ENCODE peak calls at places on chromosomes 13 and 19, in nine cellular contexts. V is breast epithelium, F is heart left ventricle, C is neural progenitor cell, E is GM20000, L is bronchial epithelial cell, M is cardiac fibroblast, S is fibroblast of the aortic adventitia, Z is BE2C. I is an unnamed sample.

GRCh38 chr19:37867831-37868230 is 38.6 kb downstream of the WDR87 start:
- DNase-seq in V (no peak), F (no peak), C (no peak), E (no peak), L (peak; percentile 86), M (peak; percentile 84), S (peak; percentile 5), Z (no peak), I (no peak)

GRCh38 chr13:111383591-111384440 is 63.4 kb downstream of the TEX29 start:
- DNase-seq in V (no peak), F (peak; percentile 46), C (no peak), E (no peak), L (no peak), M (no peak), S (no peak), Z (no peak), I (no peak)

GRCh38 chr19:6718741-6719539 is 1.5 kb downstream of the C3 start:
- DNase-seq in V (no peak), F (peak; percentile 46), C (peak; percentile 55), E (no peak), L (no peak), M (peak; percentile 71), S (peak; percentile 49), Z (peak; percentile 38), I (no peak)

GRCh38 chr19:34428549-34429285 is 536 bp downstream of the UBA2 start:
- DNase-seq in V (no peak), F (peak; percentile 58), C (peak; percentile 61), E (peak; percentile 35), L (peak; percentile 15), M (peak; percentile 33), S (peak; percentile 26), Z (peak; percentile 16), I (no peak)

GRCh38 chr19:47100290-47100689 is 13.3 kb downstream of the ZC3H4 start:
- DNase-seq in V (no peak), F (peak; percentile 8), C (no peak), E (no peak), L (no peak), M (no peak), S (no peak), Z (no peak), I (no peak)

GRCh38 chr13:27283906-27284523 is 13.4 kb downstream of the RASL11A start:
- DNase-seq in V (no peak), F (no peak), C (no peak), E (no peak), L (no peak), M (peak; percentile 39), S (peak; percentile 41), Z (no peak), I (no peak)

GRCh38 chr19:44401108-44401786 is at the start of gene ZNF285:
- DNase-seq in V (peak; percentile 86), F (peak; percentile 97), C (peak; percentile 98), E (peak; percentile 62), L (peak; percentile 89), M (peak; percentile 97), S (peak; percentile 97), Z (peak; percentile 96), I (peak; percentile 89)

GRCh38 chr19:3507371-3508120 is 1.4 kb downstream of the FZR1 start:
- DNase-seq in V (peak; percentile 51), F (no peak), C (peak; percentile 41), E (no peak), L (no peak), M (peak; percentile 10), S (no peak), Z (no peak), I (peak; percentile 48)

GRCh38 chr13:106212436-106213010 is 322.9 kb downstream of the EFNB2 start:
- DNase-seq in V (no peak), F (no peak), C (no peak), E (no peak), L (no peak), M (no peak), S (no peak), Z (no peak), I (no peak)

GRCh38 chr19:50753879-50754278 is 16.4 kb upstream of the GPR32 start:
- DNase-seq in V (no peak), F (no peak), C (no peak), E (no peak), L (no peak), M (no peak), S (no peak), Z (no peak), I (no peak)

GRCh38 chr13:100883453-100883852 is 208.9 kb upstream of the TMTC4 start:
- DNase-seq in V (no peak), F (no peak), C (no peak), E (no peak), L (no peak), M (no peak), S (no peak), Z (no peak), I (no peak)
- TF ChIP-seq CTCF in V (no peak), F (no peak), C (no peak), E (no peak), L (no peak), M (peak; percentile 1), S (no peak), Z (no peak), I (no peak)

GRCh38 chr19:29927944-29928669 is 13.9 kb upstream of the URI1 start:
- DNase-seq in V (no peak), F (no peak), C (peak; percentile 68), E (peak; percentile 52), L (no peak), M (no peak), S (no peak), Z (no peak), I (no peak)

GRCh38 chr19:29926801-29927200 is 15.2 kb upstream of the URI1 start:
- DNase-seq in V (no peak), F (no peak), C (no peak), E (no peak), L (no peak), M (no peak), S (no peak), Z (no peak), I (no peak)

GRCh38 chr19:29922972-29923371 is 19.1 kb upstream of the URI1 start:
- DNase-seq in V (no peak), F (no peak), C (no peak), E (no peak), L (no peak), M (no peak), S (no peak), Z (no peak), I (no peak)

GRCh38 chr19:29926031-29926430 is 16.0 kb upstream of the URI1 start:
- DNase-seq in V (no peak), F (no peak), C (no peak), E (no peak), L (no peak), M (no peak), S (no peak), Z (no peak), I (no peak)

DNA sequence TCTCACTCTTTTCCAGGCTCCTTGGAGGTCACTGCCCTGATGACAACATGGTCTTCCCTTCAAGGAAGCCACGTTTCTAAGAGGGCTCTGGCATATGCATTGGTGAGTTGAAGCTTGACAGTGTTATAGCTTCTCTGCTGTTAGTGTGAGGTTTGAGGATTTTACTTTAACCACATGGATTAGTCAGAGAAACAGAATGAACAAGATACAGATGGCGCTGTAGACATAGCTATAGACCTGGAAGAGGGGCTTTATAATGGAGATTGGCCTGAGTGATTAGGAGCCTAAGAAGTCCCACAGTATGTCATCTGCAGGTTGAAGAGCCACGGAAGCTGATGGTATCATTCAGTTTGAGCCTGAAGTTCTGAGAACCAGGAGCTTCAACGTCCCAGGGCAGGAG is 18.4 kb upstream of the URI1 start:
- DNase-seq in V (no peak), F (no peak), C (no peak), E (no peak), L (no peak), M (no peak), S (no peak), Z (no peak), I (no peak)
- TF ChIP-seq CTCF in V (no peak), F (no peak), C (no peak), E (no peak), L (no peak), M (no peak), S (no peak), Z (no peak), I (no peak)

GRCh38 chr13:92172191-92172590 is 773.8 kb downstream of the GPC5 start:
- DNase-seq in V (no peak), F (no peak), C (no peak), E (no peak), L (no peak), M (no peak), S (no peak), Z (no peak), I (no peak)

GRCh38 chr13:92173254-92173653 is 774.8 kb downstream of the GPC5 start:
- DNase-seq in V (no peak), F (no peak), C (no peak), E (no peak), L (no peak), M (no peak), S (no peak), Z (no peak), I (no peak)

GRCh38 chr13:92175330-92175729 is 776.9 kb downstream of the GPC5 start:
- DNase-seq in V (no peak), F (no peak), C (peak; percentile 65), E (peak; percentile 10), L (no peak), M (peak; percentile 30), S (peak; percentile 67), Z (peak; percentile 57), I (peak; percentile 42)
- TF ChIP-seq CTCF in V (no peak), F (peak; percentile 40), C (peak; percentile 69), E (no peak), L (no peak), M (peak; percentile 33), S (peak; percentile 55), Z (peak; percentile 70), I (peak; percentile 25)

GRCh38 chr13:30307194-30307965 is at the start of gene KATNAL1:
- DNase-seq in V (peak; percentile 68), F (peak; percentile 88), C (peak; percentile 90), E (peak; percentile 85), L (peak; percentile 12), M (peak; percentile 71), S (peak; percentile 56), Z (peak; percentile 92), I (peak; percentile 77)

GRCh38 chr13:30305456-30305855 is 1.9 kb downstream of the KATNAL1 start:
- DNase-seq in V (no peak), F (no peak), C (no peak), E (no peak), L (no peak), M (no peak), S (no peak), Z (no peak), I (no peak)

GRCh38 chr13:30307966-30308290 is 577 bp upstream of the KATNAL1 start:
- DNase-seq in V (no peak), F (no peak), C (no peak), E (no peak), L (no peak), M (no peak), S (no peak), Z (no peak), I (no peak)

GRCh38 chr13:30306762-30307193 is 573 bp downstream of the KATNAL1 start:
- DNase-seq in V (peak; percentile 85), F (peak; percentile 95), C (peak; percentile 98), E (peak; percentile 91), L (peak; percentile 75), M (peak; percentile 94), S (peak; percentile 92), Z (peak; percentile 96), I (peak; percentile 86)

DNA sequence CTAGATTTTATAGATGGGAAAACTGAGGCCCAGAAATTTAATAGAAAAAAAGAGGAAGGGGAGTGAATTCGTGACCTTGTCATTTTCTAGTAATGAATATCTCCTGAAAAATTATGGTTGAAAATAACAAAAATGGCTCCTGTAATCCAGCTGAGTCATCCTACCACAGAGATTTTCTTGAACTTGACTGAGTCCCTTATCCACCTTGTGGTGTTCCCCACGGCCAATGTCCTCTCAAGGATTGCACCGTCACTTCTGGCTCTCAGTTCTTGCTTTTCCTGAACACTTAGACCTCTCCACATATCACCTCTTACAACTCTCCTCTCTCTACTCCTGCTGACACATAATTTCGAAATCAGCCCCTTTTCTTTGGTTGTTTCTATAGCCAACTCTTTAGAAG is 1.2 kb upstream of the KATNAL1 start:
- DNase-seq in V (no peak), F (no peak), C (no peak), E (peak; percentile 33), L (peak; percentile 46), M (peak; percentile 69), S (peak; percentile 63), Z (no peak), I (no peak)
- TF ChIP-seq CTCF in V (no peak), F (no peak), C (no peak), E (no peak), L (no peak), M (no peak), S (no peak), Z (no peak), I (no peak)